ENCODE peak calls at places on chromosomes 4 and X, in five cellular contexts. W, A, F, G and S are unnamed samples.

GRCh38 chr4:73815145-73815544 is 21.3 kb upstream of the CXCL6 start:
- DNase-seq in G (peak), W (no peak), A (no peak), F (no peak), S (no peak)

GRCh38 chrX:19017271-19017670 is 33.4 kb upstream of the PHKA2 start:
- DNase-seq in W (peak), A (peak), F (no peak), G (peak), S (no peak)

GRCh38 chr4:173807347-173807746 is 277.3 kb upstream of the HAND2 start:
- DNase-seq in A (no peak), F (no peak), W (no peak), G (no peak), S (no peak)

GRCh38 chrX:141903400-141904155 is at the start of gene MAGEC1:
- DNase-seq in G (no peak), F (no peak), A (no peak), W (no peak), S (no peak)

GRCh38 chr4:154743683-154744340 is at the start of gene LRAT:
- DNase-seq in A (peak), F (no peak), G (no peak), W (no peak), S (no peak)

GRCh38 chrX:17585006-17585405 is 152.3 kb upstream of the SCML1 start:
- DNase-seq in F (no peak), A (no peak), G (no peak), W (no peak), S (no peak)

GRCh38 chrX:48663241-48663640 is 20.4 kb upstream of the WAS start:
- DNase-seq in G (no peak), A (no peak), W (no peak), F (no peak), S (no peak)

GRCh38 chrX:42466706-42467105 is 311.3 kb downstream of the PPP1R2C start:
- DNase-seq in A (no peak), F (no peak), W (no peak), G (no peak), S (no peak)

GRCh38 chr4:128483041-128483440 is 195.4 kb upstream of the PGRMC2 start:
- DNase-seq in F (no peak), G (no peak), W (no peak), A (no peak), S (no peak)

GRCh38 chr4:143375326-143376073 is 38.8 kb downstream of the GAB1 start:
- DNase-seq in F (no peak), W (no peak), G (peak), A (peak), S (no peak)

GRCh38 chrX:73812256-73812655 is 249.3 kb downstream of the CHIC1 start:
- DNase-seq in A (no peak), F (no peak), W (no peak), G (peak), S (no peak)

GRCh38 chr4:31045724-31046318 is 325.7 kb downstream of the PCDH7 start:
- DNase-seq in G (peak), A (peak), F (no peak), W (peak), S (no peak)

GRCh38 chrX:21723097-21723496 is 34.8 kb downstream of the SMPX start:
- DNase-seq in A (no peak), F (no peak), W (no peak), G (peak), S (no peak)

GRCh38 chr4:81198151-81198550 is 16.9 kb downstream of the PRKG2 start:
- DNase-seq in A (no peak), G (no peak), F (no peak), W (no peak), S (no peak)

GRCh38 chr4:114257516-114257915 is 278.1 kb upstream of the ARSJ start:
- DNase-seq in W (peak), A (no peak), G (no peak), F (no peak), S (no peak)

GRCh38 chr4:61332671-61333070 is 132.5 kb downstream of the ADGRL3 start:
- DNase-seq in G (no peak), W (no peak), A (no peak), F (no peak), S (no peak)

GRCh38 chr4:25938251-25939186 is 24.5 kb downstream of the SMIM20 start:
- DNase-seq in F (no peak), W (peak), G (peak), A (no peak), S (no peak)

GRCh38 chrX:3549442-3549875 is 164.0 kb downstream of the PRKX start:
- DNase-seq in G (peak), A (no peak), F (no peak), W (peak), S (no peak)

GRCh38 chrX:38937926-38938325 is 136.7 kb downstream of the MID1IP1 start:
- DNase-seq in A (no peak), F (no peak), W (no peak), G (no peak), S (no peak)

GRCh38 chrX:10017866-10018265 is 50.7 kb downstream of the CLDN34 start:
- DNase-seq in W (peak), G (peak), F (no peak), A (no peak), S (no peak)

GRCh38 chrX:10071451-10072163 is 85.2 kb upstream of the CLCN4 start:
- DNase-seq in F (no peak), W (no peak), G (no peak), A (no peak), S (no peak)

GRCh38 chr4:188109157-188109755 is at the start of gene TRIML2:
- DNase-seq in F (no peak), A (peak), W (no peak), G (peak), S (no peak)

GRCh38 chrX:122512561-122513072 is 671.5 kb upstream of the GRIA3 start:
- DNase-seq in W (no peak), F (no peak), G (peak), A (no peak), S (no peak)

GRCh38 chr4:114601304-114602052 is 2.9 kb downstream of the UGT8 start:
- DNase-seq in F (no peak), G (no peak), W (no peak), A (no peak), S (no peak)

GRCh38 chr4:5054532-5054931 is 3.3 kb downstream of the STK32B start:
- DNase-seq in A (no peak), G (no peak), F (no peak), W (no peak), S (no peak)

GRCh38 chr4:118337954-118338353 is 14.8 kb downstream of the PRSS12 start:
- DNase-seq in F (no peak), W (no peak), G (peak), A (no peak), S (no peak)

GRCh38 chr4:174172274-174172673 is 111.2 kb downstream of the FBXO8 start:
- DNase-seq in W (no peak), F (no peak), G (no peak), A (no peak), S (no peak)

GRCh38 chr4:148355442-148356123 is 86.6 kb downstream of the NR3C2 start:
- DNase-seq in G (no peak), F (no peak), A (no peak), W (no peak), S (no peak)

GRCh38 chr4:112905728-112906127 is 143.7 kb upstream of the ANK2 start:
- DNase-seq in F (no peak), A (no peak), W (no peak), G (no peak), S (no peak)

GRCh38 chr4:115331241-115331640 is 217.8 kb upstream of the NDST4 start:
- DNase-seq in G (no peak), A (no peak), W (no peak), F (no peak), S (no peak)

GRCh38 chrX:10176121-10177003 is 19.6 kb downstream of the CLCN4 start:
- DNase-seq in G (no peak), F (no peak), A (no peak), W (no peak), S (no peak)

GRCh38 chr4:17884063-17884462 is 73.3 kb downstream of the NCAPG start:
- DNase-seq in F (no peak), A (no peak), W (no peak), G (no peak), S (no peak)

GRCh38 chr4:3303840-3304715 is 11.3 kb downstream of the RGS12 start:
- DNase-seq in A (no peak), W (no peak), F (no peak), G (no peak), S (no peak)

GRCh38 chr4:120144634-120145033 is 78.0 kb upstream of the MAD2L1 start:
- DNase-seq in A (no peak), G (no peak), W (no peak), F (no peak), S (no peak)

GRCh38 chrX:153669174-153669890 is 4.3 kb downstream of the PNCK start:
- DNase-seq in G (no peak), W (peak), F (no peak), A (no peak), S (peak)

GRCh38 chr4:188941524-188942109 is 802.4 kb downstream of the TRIML1 start:
- DNase-seq in G (peak), F (no peak), W (peak), A (no peak), S (no peak)

GRCh38 chr4:111618908-111619307 is 526.3 kb upstream of the FAM241A start:
- DNase-seq in G (peak), F (no peak), A (no peak), W (peak), S (no peak)

GRCh38 chr4:167622481-167623240 is 388.4 kb upstream of the SPOCK3 start:
- DNase-seq in W (peak), G (peak), F (no peak), A (peak), S (peak)

GRCh38 chr4:15150636-15151432 is 148.6 kb downstream of the CPEB2 start:
- DNase-seq in A (no peak), G (no peak), F (no peak), W (no peak), S (no peak)

GRCh38 chr4:69888336-69888735 is 28.4 kb upstream of the SULT1E1 start:
- DNase-seq in G (peak), A (no peak), F (no peak), W (peak), S (no peak)